ENCODE peak calls at places on chromosome 18, in six cellular contexts. B, M, F, P, E and J are unnamed samples.

GRCh38 chr18:36046898-36047297 is 20.5 kb downstream of the RPRD1A start:
- DNase-seq in B (no peak), M (no peak), F (no peak), P (no peak), E (no peak), J (no peak)

GRCh38 chr18:27991391-27991790 is 185.5 kb downstream of the CDH2 start:
- DNase-seq in B (no peak), M (no peak), F (no peak), P (no peak), E (no peak), J (no peak)

GRCh38 chr18:73664896-73665295 is 482.7 kb downstream of the FBXO15 start:
- DNase-seq in B (no peak), M (no peak), F (no peak), P (no peak), E (no peak), J (no peak)

GRCh38 chr18:54150226-54150625 is 74.2 kb downstream of the MBD2 start:
- DNase-seq in B (no peak), M (no peak), F (no peak), P (no peak), E (no peak), J (no peak)

GRCh38 chr18:9823805-9824473 is 61.8 kb upstream of the TXNDC2 start:
- DNase-seq in B (no peak), M (peak; percentile 53), F (no peak), P (no peak), E (peak; percentile 65), J (peak; percentile 53)

GRCh38 chr18:56139792-56140254 is 498.6 kb downstream of the TXNL1 start:
- DNase-seq in B (peak; percentile 51), M (peak; percentile 38), F (no peak), P (no peak), E (peak; percentile 95), J (peak; percentile 62)

GRCh38 chr18:45104071-45104440 is 423.4 kb downstream of the SETBP1 start:
- DNase-seq in B (no peak), M (no peak), F (no peak), P (no peak), E (no peak), J (no peak)

GRCh38 chr18:45437399-45437798 is 177.9 kb upstream of the SLC14A2 start:
- DNase-seq in B (no peak), M (no peak), F (no peak), P (no peak), E (no peak), J (no peak)

GRCh38 chr18:44996261-44996660 is 315.6 kb downstream of the SETBP1 start:
- DNase-seq in B (no peak), M (no peak), F (peak; percentile 51), P (no peak), E (no peak), J (no peak)

GRCh38 chr18:51169731-51170130 is 27.8 kb downstream of the MEX3C start:
- DNase-seq in B (no peak), M (no peak), F (no peak), P (no peak), E (no peak), J (no peak)

GRCh38 chr18:48061781-48062570 is 131.5 kb upstream of the SMAD2 start:
- DNase-seq in B (no peak), M (no peak), F (no peak), P (no peak), E (no peak), J (no peak)

GRCh38 chr18:68440433-68440832 is 274.5 kb downstream of the TMX3 start:
- DNase-seq in B (no peak), M (no peak), F (no peak), P (no peak), E (no peak), J (no peak)

GRCh38 chr18:79952996-79953559 is 1.6 kb upstream of the SLC66A2 start:
- DNase-seq in B (no peak), M (no peak), F (no peak), P (no peak), E (no peak), J (no peak)

GRCh38 chr18:78915446-78916008 is 64.1 kb upstream of the SALL3 start:
- DNase-seq in B (no peak), M (no peak), F (no peak), P (no peak), E (no peak), J (no peak)

GRCh38 chr18:78913830-78914585 is 65.6 kb upstream of the SALL3 start:
- DNase-seq in B (no peak), M (no peak), F (no peak), P (no peak), E (no peak), J (no peak)

GRCh38 chr18:78913395-78913794 is 66.2 kb upstream of the SALL3 start:
- DNase-seq in B (no peak), M (no peak), F (no peak), P (no peak), E (no peak), J (no peak)

GRCh38 chr18:78912862-78913261 is 66.8 kb upstream of the SALL3 start:
- DNase-seq in B (no peak), M (no peak), F (no peak), P (no peak), E (no peak), J (no peak)

DNA sequence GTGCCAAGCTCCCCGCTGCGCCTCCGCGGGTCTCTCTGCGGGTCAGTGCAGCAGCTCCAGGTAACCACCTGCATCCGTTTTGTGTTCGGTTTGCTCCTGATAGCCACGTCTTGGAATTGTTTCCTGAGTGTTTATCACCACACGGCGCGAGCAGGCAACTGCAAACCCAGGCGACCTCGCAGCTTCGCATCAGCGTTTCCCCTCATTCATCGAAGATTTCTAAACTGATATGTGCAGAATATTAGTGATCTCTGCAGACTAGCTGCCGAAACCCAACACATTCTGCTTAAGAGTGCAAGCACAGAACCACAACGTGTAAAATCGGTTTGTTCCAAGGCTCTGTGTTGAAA is 65.1 kb upstream of the SALL3 start:
- DNase-seq in B (no peak), M (no peak), F (no peak), P (no peak), E (no peak), J (no peak)
- TF ChIP-seq CTCF in B (no peak), M (no peak), F (no peak), P (no peak), E (no peak), J (no peak)

DNA sequence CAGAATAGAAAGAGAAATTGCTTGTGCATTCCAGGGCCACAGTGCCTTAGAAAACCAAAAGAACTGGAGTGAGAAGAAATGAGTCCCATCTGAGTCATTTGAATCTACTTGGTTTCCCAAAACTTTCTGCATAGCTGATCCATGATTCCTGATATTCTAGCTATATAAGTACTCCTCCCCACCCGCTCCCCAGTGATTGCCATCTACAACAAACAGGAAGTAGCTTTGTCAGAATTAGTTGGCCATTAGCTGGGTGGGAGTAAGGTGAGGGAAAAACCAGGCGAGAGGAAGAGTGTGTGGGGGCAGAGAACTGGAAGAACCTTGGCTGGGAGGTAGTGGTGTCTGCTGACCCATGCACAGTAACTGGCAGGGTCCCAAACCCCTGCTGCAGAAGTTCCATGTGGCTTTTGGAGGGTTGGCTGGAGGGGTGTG is 122.1 kb downstream of the ACAA2 start:
- DNase-seq in B (no peak), M (peak; percentile 90), F (no peak), P (peak; percentile 98), E (peak; percentile 93), J (no peak)
- H3K4me3 ChIP-seq in B (no peak overlapping the region), M (no peak overlapping the region), F (no peak overlapping the region), P (no peak overlapping the region), E (no peak overlapping the region), J (no peak overlapping the region)

DNA sequence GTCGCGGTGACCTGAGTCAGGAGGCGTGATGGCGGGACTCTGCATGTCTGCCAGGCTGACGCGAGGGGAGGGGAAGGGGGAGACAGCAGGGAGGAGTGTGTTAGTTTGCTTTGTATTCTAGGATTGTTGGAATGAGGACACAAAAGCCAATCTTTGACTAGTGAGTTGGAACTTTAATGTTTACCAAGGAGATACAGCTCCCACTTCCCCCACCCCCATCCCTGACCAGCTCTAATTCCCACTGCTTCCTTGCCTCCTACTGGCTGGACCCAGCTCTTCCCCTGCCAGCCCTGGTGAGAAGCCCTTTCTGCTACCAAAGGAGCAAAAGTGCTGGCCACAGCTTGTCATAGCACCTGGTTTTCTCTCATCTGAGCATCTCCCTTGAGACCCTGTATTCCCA is 84.5 kb downstream of the CELF4 start:
- DNase-seq in B (no peak), M (no peak), F (no peak), P (peak; percentile 48), E (no peak), J (no peak)
- H3K27me3 ChIP-seq in B (peaks cover 93% of the 10 kb centered on the region), M (peaks cover 3% of the 10 kb centered on the region), F (peaks cover 21% of the 10 kb centered on the region), P (peaks cover 3% of the 10 kb centered on the region), E (peaks cover 17% of the 10 kb centered on the region), J (peaks cover 22% of the 10 kb centered on the region)

GRCh38 chr18:60327880-60328589 is 44.5 kb downstream of the MC4R start:
- DNase-seq in B (no peak), M (no peak), F (no peak), P (no peak), E (no peak), J (no peak)

GRCh38 chr18:60331890-60332289 is 40.7 kb downstream of the MC4R start:
- DNase-seq in B (no peak), M (no peak), F (no peak), P (no peak), E (no peak), J (no peak)

DNA sequence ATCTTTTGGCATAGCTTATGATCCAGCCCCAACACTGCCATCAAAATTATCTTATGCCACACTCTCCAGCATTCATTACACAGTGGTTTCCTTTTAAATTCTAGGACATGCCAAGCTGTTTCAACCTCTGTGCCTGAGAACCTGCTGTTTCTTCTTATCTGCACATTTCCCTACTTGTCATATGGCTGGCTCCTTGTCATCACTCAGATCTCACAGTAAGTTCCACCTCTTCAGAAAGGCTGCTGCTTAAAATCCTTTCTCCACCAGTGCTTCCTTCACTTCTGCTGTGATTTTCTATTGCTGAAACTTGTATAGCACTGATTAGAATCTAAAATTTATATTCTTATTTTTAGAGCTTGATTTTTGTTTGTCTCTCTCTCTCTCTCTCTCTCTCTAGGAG is 43.4 kb downstream of the MC4R start:
- DNase-seq in B (no peak), M (no peak), F (no peak), P (no peak), E (no peak), J (no peak)
- TF ChIP-seq CTCF in B (no peak), M (no peak), F (no peak), P (no peak), E (no peak), J (no peak)

DNA sequence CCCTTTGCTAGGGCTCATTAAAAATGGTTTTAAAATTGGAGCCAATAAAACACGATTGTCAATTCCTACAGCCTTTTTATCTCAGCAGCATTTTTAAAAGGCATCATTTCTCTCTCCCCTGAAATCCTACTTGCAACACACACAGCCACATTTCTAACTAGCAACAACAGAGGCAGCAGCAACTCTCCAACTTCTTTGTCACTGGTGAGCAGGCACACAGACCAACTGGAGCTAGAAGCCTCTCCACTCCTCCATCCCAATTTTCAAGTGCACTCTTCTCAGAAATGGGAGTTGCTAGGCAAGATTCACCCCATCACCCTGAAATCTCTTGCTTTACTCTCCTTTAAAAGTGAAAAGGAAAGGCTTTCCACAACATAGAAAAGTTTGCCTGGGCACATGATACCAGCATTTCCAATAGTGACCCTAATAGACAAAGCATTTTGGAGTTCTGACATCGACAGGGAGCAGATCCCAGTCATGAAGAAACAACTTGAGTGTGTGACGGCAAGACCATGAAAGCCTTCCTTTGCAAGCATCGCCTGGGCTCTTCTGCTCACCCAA is 4.1 kb downstream of the KLHL14 start:
- DNase-seq in B (no peak), M (no peak), F (no peak), P (no peak), E (no peak), J (no peak)
- H3K4me3 ChIP-seq in B (no peak overlapping the region), M (no peak overlapping the region), F (no peak overlapping the region), P (peak overlapping the region; percentile 68), E (no peak overlapping the region), J (no peak overlapping the region)